ENCODE peak calls at places on chromosome 5, in eight cellular contexts. H, D, Z, C, T, F, B and L are unnamed samples.

GRCh38 chr5:56259002-56259511 is 25.9 kb upstream of the ANKRD55 start:
- DNase-seq in Z (no peak), D (no peak), H (no peak), B (no peak), C (no peak), T (no peak), F (peak), L (no peak)

GRCh38 chr5:111246459-111246858 is 22.3 kb downstream of the CAMK4 start:
- DNase-seq in H (no peak), F (no peak), C (no peak), T (no peak), B (no peak), D (no peak), Z (no peak), L (no peak)

GRCh38 chr5:81209869-81210268 is 23.3 kb upstream of the CKMT2 start:
- DNase-seq in F (no peak), B (no peak), Z (no peak), C (no peak), T (no peak), H (no peak), D (no peak), L (no peak)

GRCh38 chr5:160271396-160271795 is 41.0 kb downstream of the CCNJL start:
- DNase-seq in T (peak), D (peak), B (no peak), F (peak), H (no peak), C (no peak), Z (no peak), L (no peak)

GRCh38 chr5:81787843-81788242 is 36.9 kb upstream of the SSBP2 start:
- DNase-seq in F (peak), Z (no peak), B (peak), H (no peak), D (no peak), C (no peak), T (no peak), L (no peak)

GRCh38 chr5:7852542-7852941 is 1.6 kb upstream of the CFAP90 start:
- DNase-seq in T (no peak), B (no peak), D (no peak), F (no peak), H (no peak), C (no peak), Z (no peak), L (no peak)

GRCh38 chr5:177470759-177471536 is 2.5 kb downstream of the DBN1 start:
- DNase-seq in C (no peak), H (no peak), B (no peak), D (no peak), T (no peak), F (no peak), Z (no peak), L (no peak)

GRCh38 chr5:134555889-134556311 is 30.4 kb downstream of the JADE2 start:
- DNase-seq in F (peak), D (peak), H (no peak), Z (peak), B (peak), C (no peak), T (peak), L (peak)

GRCh38 chr5:134524826-134525686 is at the start of gene JADE2:
- DNase-seq in C (peak), D (no peak), H (peak), T (peak), F (peak), Z (no peak), B (peak), L (peak)

GRCh38 chr5:37005252-37005651 is 128.7 kb downstream of the NIPBL start:
- DNase-seq in B (no peak), C (no peak), Z (no peak), T (no peak), H (no peak), F (peak), D (no peak), L (no peak)

GRCh38 chr5:56594821-56595220 is 220.5 kb upstream of the MAP3K1 start:
- DNase-seq in D (no peak), H (no peak), Z (no peak), B (no peak), F (no peak), C (no peak), T (no peak), L (no peak)

GRCh38 chr5:67617051-67617450 is 420.5 kb upstream of the CD180 start:
- DNase-seq in B (no peak), H (no peak), Z (no peak), T (no peak), D (no peak), C (no peak), F (no peak), L (no peak)

GRCh38 chr5:133275631-133276030 is 223.8 kb downstream of the HSPA4 start:
- DNase-seq in H (no peak), T (no peak), D (no peak), F (no peak), Z (no peak), B (no peak), C (no peak), L (no peak)

GRCh38 chr5:41182666-41183065 is 30.7 kb downstream of the C6 start:
- DNase-seq in F (no peak), B (no peak), T (no peak), D (no peak), Z (no peak), C (no peak), H (no peak), L (no peak)

GRCh38 chr5:149641000-149641576 is 59.8 kb downstream of the ARHGEF37 start:
- DNase-seq in C (no peak), T (no peak), H (no peak), D (no peak), Z (no peak), B (no peak), F (no peak), L (peak)

GRCh38 chr5:174195517-174195916 is 150.0 kb downstream of the NSG2 start:
- DNase-seq in T (peak), H (no peak), D (no peak), C (no peak), Z (no peak), F (no peak), B (no peak), L (no peak)

GRCh38 chr5:151107738-151108520 is 27.1 kb upstream of the TNIP1 start:
- DNase-seq in Z (no peak), F (peak), C (peak), H (no peak), B (no peak), T (no peak), D (no peak), L (no peak)

GRCh38 chr5:168883253-168883880 is 304.2 kb upstream of the PANK3 start:
- DNase-seq in F (no peak), C (no peak), B (peak), T (no peak), H (no peak), D (no peak), Z (no peak), L (no peak)